ENCODE peak calls at places on chromosomes 16 and 17, in seven cellular contexts. R is progenitor cell of endocrine pancreas, N is GM12864, P is RWPE1, M is HCT116, G is PC-9, K is sigmoid colon. J is an unnamed sample.

GRCh38 chr17:71229036-71229435 is 891.8 kb upstream of the SOX9 start:
- DNase-seq in R (no peak), N (no peak), P (no peak), M (no peak), G (no peak), K (no peak), J (no peak)

GRCh38 chr16:79013004-79013403 is 587.5 kb downstream of the MAF start:
- DNase-seq in R (no peak), N (no peak), P (no peak), M (no peak), G (no peak), K (no peak), J (no peak)

GRCh38 chr17:76471498-76472257 is 4.3 kb downstream of the AANAT start:
- DNase-seq in R (no peak), N (no peak), P (no peak), M (no peak), G (no peak), K (no peak), J (no peak)

GRCh38 chr17:78366109-78366848 is 6.4 kb upstream of the SOCS3 start:
- DNase-seq in R (no peak), N (no peak), P (no peak), M (no peak), G (no peak), K (no peak), J (peak)

GRCh38 chr16:50862818-50863672 is 121.2 kb downstream of the CYLD start:
- DNase-seq in R (no peak), N (no peak), P (no peak), M (no peak), G (no peak), K (no peak), J (peak)

GRCh38 chr16:21277045-21277926 is 804 bp downstream of the CRYM start:
- DNase-seq in R (no peak), N (no peak), P (no peak), M (no peak), G (no peak), K (no peak), J (no peak)

GRCh38 chr17:54982399-54982798 is 13.8 kb downstream of the STXBP4 start:
- DNase-seq in R (no peak), N (no peak), P (no peak), M (no peak), G (no peak), K (peak), J (no peak)

GRCh38 chr17:68695659-68696058 is 94.5 kb upstream of the FAM20A start:
- DNase-seq in R (no peak), N (no peak), P (no peak), M (no peak), G (no peak), K (no peak), J (no peak)

GRCh38 chr16:12171206-12171605 is 194.7 kb downstream of the SNX29 start:
- DNase-seq in R (no peak), N (no peak), P (no peak), M (no peak), G (no peak), K (no peak), J (no peak)

GRCh38 chr16:22183901-22184614 is 21.8 kb downstream of the SDR42E2 start:
- DNase-seq in R (no peak), N (no peak), P (no peak), M (no peak), G (no peak), K (no peak), J (no peak)

GRCh38 chr16:75922250-75922649 is 196.0 kb upstream of the CPHXL start:
- DNase-seq in R (no peak), N (no peak), P (no peak), M (no peak), G (no peak), K (no peak), J (no peak)

GRCh38 chr16:86496929-86497381 is 13.4 kb upstream of the FOXF1 start:
- DNase-seq in R (no peak), N (no peak), P (no peak), M (no peak), G (no peak), K (peak), J (peak)

GRCh38 chr16:84036982-84037425 is 5.6 kb downstream of the SLC38A8 start:
- DNase-seq in R (no peak), N (no peak), P (no peak), M (no peak), G (no peak), K (no peak), J (no peak)

GRCh38 chr16:23395732-23396131 is 57.3 kb downstream of the COG7 start:
- DNase-seq in R (no peak), N (no peak), P (no peak), M (no peak), G (no peak), K (no peak), J (no peak)

GRCh38 chr16:1800703-1801102 is 7.2 kb upstream of the IGFALS start:
- DNase-seq in R (no peak), N (no peak), P (no peak), M (no peak), G (no peak), K (peak), J (no peak)

GRCh38 chr17:78862073-78863023 is 21.7 kb upstream of the USP36 start:
- DNase-seq in R (no peak), N (no peak), P (peak), M (peak), G (peak), K (peak), J (no peak)

GRCh38 chr17:4555863-4556646 is 871 bp upstream of the MYBBP1A start:
- DNase-seq in R (no peak), N (no peak), P (no peak), M (no peak), G (no peak), K (peak), J (no peak)

GRCh38 chr17:19799796-19800195 is 51.7 kb upstream of the ALDH3A1 start:
- DNase-seq in R (no peak), N (no peak), P (peak), M (no peak), G (no peak), K (no peak), J (no peak)

GRCh38 chr17:16339402-16339801 is 13.9 kb downstream of the CENPV start:
- DNase-seq in R (no peak), N (no peak), P (no peak), M (no peak), G (no peak), K (peak), J (no peak)

GRCh38 chr17:59331929-59332889 is 754 bp downstream of the YPEL2 start:
- DNase-seq in R (peak), N (no peak), P (no peak), M (no peak), G (no peak), K (peak), J (peak)

GRCh38 chr16:87295259-87295658 is 21.9 kb downstream of the C16orf95 start:
- DNase-seq in R (no peak), N (no peak), P (peak), M (peak), G (peak), K (no peak), J (no peak)

GRCh38 chr17:44959821-44960523 is 8.1 kb downstream of the C1QL1 start:
- DNase-seq in R (no peak), N (no peak), P (no peak), M (no peak), G (no peak), K (peak), J (no peak)

GRCh38 chr17:1374426-1375177 is 25.4 kb downstream of the YWHAE start:
- DNase-seq in R (no peak), N (no peak), P (no peak), M (no peak), G (no peak), K (no peak), J (no peak)

GRCh38 chr17:45339646-45340605 is 23.1 kb upstream of the MAP3K14 start:
- DNase-seq in R (no peak), N (no peak), P (no peak), M (no peak), G (no peak), K (peak), J (no peak)

GRCh38 chr17:39576187-39576586 is 31.5 kb downstream of the NEUROD2 start:
- DNase-seq in R (no peak), N (no peak), P (peak), M (peak), G (no peak), K (no peak), J (peak)

GRCh38 chr16:78770353-78771091 is 671.1 kb downstream of the WWOX start:
- DNase-seq in R (peak), N (no peak), P (peak), M (no peak), G (no peak), K (peak), J (peak)

GRCh38 chr17:79555543-79555942 is 55.3 kb downstream of the RBFOX3 start:
- DNase-seq in R (no peak), N (no peak), P (no peak), M (no peak), G (no peak), K (peak), J (no peak)

GRCh38 chr16:56199164-56199563 is 7.9 kb downstream of the GNAO1 start:
- DNase-seq in R (no peak), N (peak), P (no peak), M (no peak), G (no peak), K (no peak), J (no peak)

GRCh38 chr16:30534368-30535105 is at the start of gene ZNF747:
- DNase-seq in R (peak), N (peak), P (peak), M (peak), G (peak), K (peak), J (peak)

GRCh38 chr17:77100009-77100408 is 40.8 kb upstream of the SEC14L1 start:
- DNase-seq in R (no peak), N (no peak), P (no peak), M (no peak), G (no peak), K (peak), J (no peak)

DNA sequence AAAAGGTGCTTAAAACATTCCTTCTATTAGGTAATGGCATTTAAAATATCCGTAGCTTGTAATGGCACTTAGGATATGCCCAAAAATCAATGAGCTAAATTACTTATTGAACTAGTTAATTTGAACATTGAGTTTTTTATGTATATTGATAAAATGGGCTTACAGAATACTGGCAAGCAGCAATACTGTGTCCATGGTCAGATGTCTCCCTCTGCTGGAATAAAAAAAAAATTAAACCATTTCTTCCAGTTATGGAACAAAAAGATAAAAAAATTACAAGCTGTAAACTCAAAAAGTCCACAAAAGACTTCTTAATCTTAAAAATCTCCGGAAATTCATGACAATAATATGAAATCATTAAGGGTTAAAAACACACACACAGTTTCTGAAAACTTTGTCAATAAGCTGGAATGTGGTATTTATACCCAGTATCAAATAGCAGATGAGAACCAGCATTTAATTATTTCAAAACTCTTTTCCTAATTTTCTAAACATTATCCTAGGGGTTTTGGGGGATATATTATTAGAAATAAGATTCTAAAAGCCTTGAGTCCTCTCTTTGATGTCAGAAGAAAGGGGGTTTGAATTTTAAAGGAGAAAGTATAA is 21.5 kb upstream of the PSMD7 start:
- DNase-seq in R (no peak), N (no peak), P (peak), M (peak), G (peak), K (no peak), J (no peak)
- TF ChIP-seq CTCF in R (peak), N (peak), P (peak), M (peak), G (peak), K (no peak), J (peak)

GRCh38 chr17:28426081-28426519 is 20.1 kb upstream of the SLC46A1 start:
- DNase-seq in R (no peak), N (no peak), P (no peak), M (no peak), G (no peak), K (no peak), J (peak)
- TF ChIP-seq CTCF in R (peak), N (peak), P (no peak), M (peak), G (peak), K (no peak), J (peak)

GRCh38 chr17:56593073-56593740 is at the start of gene NOG:
- DNase-seq in R (peak), N (no peak), P (peak), M (no peak), G (no peak), K (no peak), J (peak)
- TF ChIP-seq CTCF in R (no peak), N (no peak), P (no peak), M (no peak), G (no peak), K (no peak), J (no peak)

GRCh38 chr16:47990676-47991075 is 165.1 kb downstream of the ABCC12 start:
- DNase-seq in R (no peak), N (no peak), P (no peak), M (no peak), G (no peak), K (no peak), J (no peak)

GRCh38 chr16:48000622-48001021 is 155.2 kb downstream of the ABCC12 start:
- DNase-seq in R (no peak), N (no peak), P (no peak), M (no peak), G (no peak), K (no peak), J (no peak)

GRCh38 chr16:47995354-47995753 is 160.4 kb downstream of the ABCC12 start:
- DNase-seq in R (no peak), N (no peak), P (no peak), M (no peak), G (no peak), K (no peak), J (no peak)
- TF ChIP-seq CTCF in R (no peak), N (peak), P (no peak), M (peak), G (no peak), K (no peak), J (no peak)

DNA sequence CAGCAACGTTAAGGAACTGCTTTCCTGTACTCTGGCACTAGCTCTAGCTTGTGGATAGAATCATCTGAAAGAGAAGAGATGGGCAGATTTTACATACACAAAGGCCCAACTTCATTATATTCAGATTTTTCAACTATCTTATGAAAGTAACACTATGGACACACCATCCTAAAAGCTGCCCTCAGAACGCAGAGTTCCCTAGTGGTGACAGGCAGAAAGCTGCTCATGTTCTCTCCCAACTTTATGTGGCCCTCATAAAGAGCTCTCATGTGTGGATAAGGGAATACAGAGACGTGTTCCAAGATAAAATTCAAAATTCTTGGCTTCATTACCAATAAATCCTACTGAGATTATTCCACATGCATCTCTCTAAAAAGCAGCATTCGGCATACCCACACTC is 1.5 kb downstream of the CFAP20 start:
- DNase-seq in R (no peak), N (no peak), P (no peak), M (no peak), G (no peak), K (no peak), J (no peak)
- TF ChIP-seq CTCF in R (no peak), N (peak), P (no peak), M (peak), G (peak), K (peak), J (no peak)

DNA sequence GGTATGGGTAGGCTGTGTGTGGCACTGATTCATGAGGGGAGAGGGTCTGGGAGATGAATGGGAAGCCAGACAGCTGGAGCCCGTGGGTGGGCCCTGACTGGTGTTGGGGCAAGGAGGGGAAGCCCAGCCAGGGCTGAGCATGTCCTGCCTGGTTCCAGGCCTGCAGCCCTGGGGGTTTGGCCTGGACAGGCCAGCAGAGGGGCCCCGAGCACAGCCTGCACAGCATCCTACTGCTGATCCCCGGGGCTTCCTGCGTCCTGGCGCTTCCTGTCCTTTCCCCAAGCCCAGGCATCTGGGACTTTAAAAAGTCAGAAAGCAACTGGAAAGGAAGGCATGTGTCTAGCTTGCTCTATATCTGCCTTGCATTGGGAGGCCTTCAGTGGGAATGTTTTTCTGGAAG is 4.6 kb upstream of the MVD start:
- DNase-seq in R (no peak), N (no peak), P (no peak), M (no peak), G (no peak), K (no peak), J (no peak)
- TF ChIP-seq CTCF in R (no peak), N (no peak), P (no peak), M (no peak), G (no peak), K (no peak), J (no peak)